ENCODE peak calls at places on chromosomes 5 and 9, in four cellular contexts. S, Z, U and I are unnamed samples.
A peak's percentile ranks its signal among the peaks of the same experiment; 100 is the strongest.

GRCh38 chr5:76583163-76584047 is 39.8 kb downstream of the F2RL2 start:
- DNase-seq in S (no peak), Z (peak; percentile 23), U (no peak), I (no peak)

GRCh38 chr5:18197734-18198133 is 563.5 kb downstream of the TAF11L14 start:
- DNase-seq in S (no peak), Z (no peak), U (no peak), I (no peak)

GRCh38 chr5:147404706-147405105 is 105.2 kb downstream of the DPYSL3 start:
- DNase-seq in S (no peak), Z (no peak), U (no peak), I (no peak)

GRCh38 chr5:82159014-82159413 is 119.1 kb downstream of the RPS23 start:
- DNase-seq in S (no peak), Z (peak; percentile 74), U (peak; percentile 88), I (no peak)

GRCh38 chr9:129442791-129443511 is 177.9 kb downstream of the C9orf50 start:
- DNase-seq in S (no peak), Z (no peak), U (no peak), I (no peak)

GRCh38 chr5:159642379-159642778 is 273.9 kb upstream of the ADRA1B start:
- DNase-seq in S (no peak), Z (no peak), U (no peak), I (no peak)

GRCh38 chr5:157918811-157919742 is 60.1 kb upstream of the CLINT1 start:
- DNase-seq in S (no peak), Z (no peak), U (no peak), I (no peak)

GRCh38 chr5:147539053-147539452 is 29.2 kb upstream of the DPYSL3 start:
- DNase-seq in S (no peak), Z (peak; percentile 34), U (peak; percentile 60), I (no peak)

GRCh38 chr5:113122053-113122452 is 145.5 kb downstream of the DCP2 start:
- DNase-seq in S (no peak), Z (peak; percentile 84), U (peak; percentile 4), I (no peak)

GRCh38 chr5:103218164-103218563 is 40.4 kb upstream of the MACIR start:
- DNase-seq in S (no peak), Z (no peak), U (peak; percentile 51), I (no peak)

GRCh38 chr9:124280176-124280691 is 22.5 kb downstream of the NEK6 start:
- DNase-seq in S (no peak), Z (peak; percentile 52), U (peak; percentile 79), I (no peak)

GRCh38 chr9:88692837-88693236 is 157.9 kb downstream of the NXNL2 start:
- DNase-seq in S (no peak), Z (no peak), U (no peak), I (no peak)

GRCh38 chr5:57986746-57987145 is 473.1 kb downstream of the PLK2 start:
- DNase-seq in S (peak; percentile 33), Z (peak; percentile 13), U (peak; percentile 24), I (no peak)